ENCODE peak calls at places on chromosomes 16 and 17, in ten cellular contexts. R is kidney tubule cell, Y is astrocyte of the spinal cord, N is GM13977, I is aorta, L is T follicular helper cell, F is naive B cell, K is left ventricle myocardium inferior, V is tibial artery, G is NCI-H345. J is an unnamed sample.

GRCh38 chr17:57982452-57983170 is 5.4 kb downstream of the VEZF1 start:
- DNase-seq in R (no peak), I (no peak), K (no peak), Y (no peak), F (no peak), L (no peak), G (no peak), N (no peak), V (no peak), J (no peak)

GRCh38 chr17:7579839-7580630 is 597 bp downstream of the CD68 start:
- DNase-seq in Y (no peak), L (no peak), R (no peak), G (no peak), N (no peak), V (no peak), I (peak), K (no peak), F (no peak), J (no peak)

GRCh38 chr16:11131706-11132105 is 124.3 kb downstream of the SOCS1 start:
- DNase-seq in L (no peak), N (no peak), Y (no peak), I (no peak), V (no peak), K (peak), R (no peak), F (no peak), G (no peak), J (no peak)

GRCh38 chr17:16313159-16314090 is 39.8 kb downstream of the CENPV start:
- DNase-seq in N (no peak), V (no peak), I (no peak), G (no peak), K (no peak), F (no peak), R (peak), L (no peak), Y (peak), J (no peak)

GRCh38 chr17:3039748-3040147 is 23.7 kb downstream of the OR1D5 start:
- DNase-seq in K (no peak), V (no peak), G (no peak), I (no peak), R (no peak), L (no peak), F (no peak), Y (no peak), N (no peak), J (no peak)

GRCh38 chr17:16407911-16408588 is 7.3 kb upstream of the TRPV2 start:
- DNase-seq in V (peak), L (no peak), G (peak), N (peak), I (peak), K (peak), Y (peak), F (no peak), R (peak), J (no peak)

GRCh38 chr16:81417210-81417609 is 27.4 kb upstream of the CMIP start:
- DNase-seq in G (no peak), K (no peak), N (no peak), I (no peak), F (no peak), L (no peak), R (no peak), Y (no peak), V (no peak), J (no peak)

GRCh38 chr17:38704645-38705522 is at the start of gene MLLT6:
- DNase-seq in Y (peak), L (peak), F (peak), R (peak), V (peak), K (peak), N (peak), G (peak), I (peak), J (peak)

GRCh38 chr16:81866820-81867440 is 87.8 kb downstream of the PLCG2 start:
- DNase-seq in R (peak), I (peak), F (no peak), N (no peak), G (no peak), K (peak), L (no peak), V (peak), Y (no peak), J (no peak)

GRCh38 chr17:28906276-28907051 is 3.6 kb upstream of the DHRS13 start:
- DNase-seq in R (no peak), L (no peak), K (no peak), N (no peak), I (no peak), G (no peak), Y (no peak), F (no peak), V (no peak), J (no peak)

GRCh38 chr17:81432873-81433451 is 37.7 kb downstream of the BAHCC1 start:
- DNase-seq in G (peak), N (no peak), V (no peak), R (peak), Y (peak), K (no peak), L (no peak), I (no peak), F (no peak), J (no peak)

GRCh38 chr17:60959696-60960095 is 282.0 kb downstream of the BCAS3 start:
- DNase-seq in L (no peak), K (no peak), I (no peak), R (peak), V (no peak), G (no peak), Y (no peak), F (no peak), N (no peak), J (no peak)

GRCh38 chr17:17824119-17824779 is 12.5 kb downstream of the SREBF1 start:
- DNase-seq in V (no peak), I (no peak), G (peak), R (no peak), Y (no peak), N (no peak), F (no peak), K (no peak), L (no peak), J (peak)

GRCh38 chr16:69132424-69133252 is at the start of the genes CHTF8 and UTP4:
- DNase-seq in N (peak), I (peak), F (peak), L (peak), K (peak), Y (peak), R (peak), G (peak), V (peak), J (peak)

GRCh38 chr16:54246454-54246821 is 40.1 kb downstream of the IRX3 start:
- DNase-seq in V (no peak), N (no peak), Y (no peak), L (no peak), R (no peak), I (no peak), G (no peak), F (no peak), K (no peak), J (no peak)

GRCh38 chr17:40467281-40467867 is 24.1 kb downstream of the IGFBP4 start:
- DNase-seq in V (no peak), F (no peak), G (no peak), I (no peak), K (no peak), L (no peak), Y (no peak), R (no peak), N (no peak), J (no peak)

GRCh38 chr16:85523602-85524364 is 89.3 kb upstream of the GSE1 start:
- DNase-seq in I (no peak), K (peak), N (no peak), Y (peak), L (no peak), R (peak), F (no peak), G (peak), V (no peak), J (no peak)

GRCh38 chr17:57108656-57109392 is 23.8 kb downstream of the AKAP1 start:
- DNase-seq in G (peak), V (peak), K (no peak), Y (no peak), F (no peak), N (no peak), R (no peak), I (peak), L (no peak), J (no peak)

GRCh38 chr16:58264961-58265479 is 29.8 kb downstream of the PRSS54 start:
- DNase-seq in N (no peak), L (no peak), R (peak), Y (peak), I (no peak), K (no peak), F (no peak), G (no peak), V (no peak), J (no peak)

GRCh38 chr17:78202666-78203065 is 11.4 kb upstream of the BIRC5 start:
- DNase-seq in I (no peak), F (no peak), K (no peak), L (no peak), G (no peak), R (no peak), Y (no peak), N (no peak), V (no peak), J (no peak)

GRCh38 chr17:3647769-3648540 is 11.4 kb downstream of the CTNS start:
- DNase-seq in R (peak), G (no peak), N (peak), V (no peak), L (no peak), Y (peak), K (peak), F (no peak), I (no peak), J (no peak)

GRCh38 chr16:65142276-65142675 is 20.4 kb upstream of the CDH11 start:
- DNase-seq in L (no peak), I (no peak), V (no peak), F (no peak), Y (no peak), R (no peak), G (no peak), K (no peak), N (no peak), J (no peak)

GRCh38 chr17:31072186-31072585 is 22.6 kb upstream of the NF1 start:
- DNase-seq in V (no peak), G (no peak), N (no peak), L (no peak), I (no peak), F (no peak), Y (no peak), R (no peak), K (no peak), J (no peak)

GRCh38 chr16:56425439-56425832 is at the start of gene AMFR:
- DNase-seq in V (peak), F (peak), K (peak), I (peak), N (peak), R (peak), G (peak), L (peak), Y (peak), J (peak)

GRCh38 chr16:58269526-58269925 is 25.3 kb downstream of the PRSS54 start:
- DNase-seq in K (no peak), N (no peak), L (no peak), V (no peak), Y (peak), R (no peak), G (no peak), F (no peak), I (no peak), J (no peak)